ENCODE peak calls at places on chromosomes 6 and 20, in four cellular contexts. One of them, this sample, is unnamed. For H3K36me3, the result is how much of the 10 kb centered on the place peaks cover.

GRCh38 chr6:144879436-144879835 is 594.3 kb downstream of the UTRN start:
- DNase-seq in right atrium auricular region: no peak
- DNase-seq in astrocyte: no peak
- DNase-seq in PC-3: peak
- DNase-seq in this sample: no peak

GRCh38 chr20:8067082-8067481 is 47.5 kb upstream of the TMX4 start:
- DNase-seq in right atrium auricular region: no peak
- DNase-seq in astrocyte: no peak
- DNase-seq in PC-3: no peak
- DNase-seq in this sample: no peak

GRCh38 chr20:57596998-57597939 is 23.0 kb downstream of the ZBP1 start:
- DNase-seq in right atrium auricular region: no peak
- DNase-seq in astrocyte: no peak
- DNase-seq in PC-3: peak
- DNase-seq in this sample: peak

GRCh38 chr20:46159101-46159897 is 41.2 kb downstream of the CD40 start:
- DNase-seq in right atrium auricular region: no peak
- DNase-seq in astrocyte: no peak
- DNase-seq in PC-3: no peak
- DNase-seq in this sample: no peak

GRCh38 chr6:132218063-132218696 is 183.1 kb downstream of the MOXD1 start:
- DNase-seq in right atrium auricular region: no peak
- DNase-seq in astrocyte: no peak
- DNase-seq in PC-3: peak
- DNase-seq in this sample: no peak

GRCh38 chr20:42063176-42063575 is 445.0 kb upstream of the CHD6 start:
- DNase-seq in right atrium auricular region: no peak
- DNase-seq in astrocyte: no peak
- DNase-seq in PC-3: no peak
- DNase-seq in this sample: no peak

GRCh38 chr6:29602564-29603361 is 17.8 kb downstream of the OR2H2 start:
- DNase-seq in right atrium auricular region: no peak
- DNase-seq in astrocyte: peak
- DNase-seq in PC-3: peak
- DNase-seq in this sample: no peak

GRCh38 chr20:19769516-19769915 is 11.5 kb downstream of the RIN2 start:
- DNase-seq in right atrium auricular region: no peak
- DNase-seq in astrocyte: no peak
- DNase-seq in PC-3: no peak
- DNase-seq in this sample: no peak

GRCh38 chr6:32973144-32973854 is 4.9 kb downstream of the BRD2 start:
- DNase-seq in right atrium auricular region: no peak
- DNase-seq in astrocyte: no peak
- DNase-seq in PC-3: peak
- DNase-seq in this sample: peak

GRCh38 chr6:47004458-47004857 is 37.7 kb downstream of the ADGRF1 start:
- DNase-seq in right atrium auricular region: no peak
- DNase-seq in astrocyte: peak
- DNase-seq in PC-3: no peak
- DNase-seq in this sample: no peak

GRCh38 chr6:165833355-165833754 is 170.3 kb upstream of the PDE10A start:
- DNase-seq in right atrium auricular region: no peak
- DNase-seq in astrocyte: no peak
- DNase-seq in PC-3: no peak
- DNase-seq in this sample: no peak

GRCh38 chr6:148491638-148492210 is 149.1 kb downstream of the SASH1 start:
- DNase-seq in right atrium auricular region: no peak
- DNase-seq in astrocyte: peak
- DNase-seq in PC-3: no peak
- DNase-seq in this sample: no peak

GRCh38 chr6:125586605-125587004 is 162.8 kb upstream of the HEY2 start:
- DNase-seq in right atrium auricular region: no peak
- DNase-seq in astrocyte: no peak
- DNase-seq in PC-3: no peak
- DNase-seq in this sample: no peak

GRCh38 chr20:19301843-19302242 is 89.4 kb downstream of the SLC24A3 start:
- DNase-seq in right atrium auricular region: no peak
- DNase-seq in astrocyte: no peak
- DNase-seq in PC-3: no peak
- DNase-seq in this sample: no peak

GRCh38 chr20:4661191-4661590 is 60.5 kb upstream of the PRND start:
- DNase-seq in right atrium auricular region: no peak
- DNase-seq in astrocyte: no peak
- DNase-seq in PC-3: no peak
- DNase-seq in this sample: no peak

GRCh38 chr6:42010185-42010872 is 40.0 kb upstream of the TAF8 start:
- DNase-seq in right atrium auricular region: no peak
- DNase-seq in astrocyte: no peak
- DNase-seq in PC-3: no peak
- DNase-seq in this sample: no peak

GRCh38 chr20:35145141-35145564 is 2.0 kb downstream of the EDEM2 start:
- DNase-seq in right atrium auricular region: no peak
- DNase-seq in astrocyte: peak
- DNase-seq in PC-3: peak
- DNase-seq in this sample: no peak

GRCh38 chr6:156336096-156336495 is 441.1 kb upstream of the ARID1B start:
- DNase-seq in right atrium auricular region: no peak
- DNase-seq in astrocyte: no peak
- DNase-seq in PC-3: peak
- DNase-seq in this sample: no peak

GRCh38 chr6:38755874-38756273 is 40.8 kb downstream of the DNAH8 start:
- DNase-seq in right atrium auricular region: no peak
- DNase-seq in astrocyte: no peak
- DNase-seq in PC-3: peak
- DNase-seq in this sample: no peak

GRCh38 chr6:43921548-43922422 is 151.8 kb downstream of the VEGFA start:
- DNase-seq in right atrium auricular region: no peak
- DNase-seq in astrocyte: no peak
- DNase-seq in PC-3: no peak
- DNase-seq in this sample: no peak

GRCh38 chr20:23445596-23446217 is 6.2 kb downstream of the CSTL1 start:
- DNase-seq in right atrium auricular region: no peak
- DNase-seq in astrocyte: peak
- DNase-seq in PC-3: peak
- DNase-seq in this sample: no peak

GRCh38 chr20:32440758-32441078 is 82.6 kb downstream of the ASXL1 start:
- DNase-seq in right atrium auricular region: no peak
- DNase-seq in astrocyte: no peak
- DNase-seq in PC-3: no peak
- DNase-seq in this sample: no peak

GRCh38 chr20:32438331-32438858 is 80.3 kb downstream of the ASXL1 start:
- DNase-seq in right atrium auricular region: peak
- DNase-seq in astrocyte: no peak
- DNase-seq in PC-3: no peak
- DNase-seq in this sample: no peak

GRCh38 chr20:32441638-32442037 is 83.5 kb downstream of the ASXL1 start:
- DNase-seq in right atrium auricular region: no peak
- DNase-seq in astrocyte: no peak
- DNase-seq in PC-3: no peak
- DNase-seq in this sample: no peak

GRCh38 chr20:32439132-32439829 is 81.2 kb downstream of the ASXL1 start:
- DNase-seq in right atrium auricular region: peak
- DNase-seq in astrocyte: peak
- DNase-seq in PC-3: no peak
- DNase-seq in this sample: peak

DNA sequence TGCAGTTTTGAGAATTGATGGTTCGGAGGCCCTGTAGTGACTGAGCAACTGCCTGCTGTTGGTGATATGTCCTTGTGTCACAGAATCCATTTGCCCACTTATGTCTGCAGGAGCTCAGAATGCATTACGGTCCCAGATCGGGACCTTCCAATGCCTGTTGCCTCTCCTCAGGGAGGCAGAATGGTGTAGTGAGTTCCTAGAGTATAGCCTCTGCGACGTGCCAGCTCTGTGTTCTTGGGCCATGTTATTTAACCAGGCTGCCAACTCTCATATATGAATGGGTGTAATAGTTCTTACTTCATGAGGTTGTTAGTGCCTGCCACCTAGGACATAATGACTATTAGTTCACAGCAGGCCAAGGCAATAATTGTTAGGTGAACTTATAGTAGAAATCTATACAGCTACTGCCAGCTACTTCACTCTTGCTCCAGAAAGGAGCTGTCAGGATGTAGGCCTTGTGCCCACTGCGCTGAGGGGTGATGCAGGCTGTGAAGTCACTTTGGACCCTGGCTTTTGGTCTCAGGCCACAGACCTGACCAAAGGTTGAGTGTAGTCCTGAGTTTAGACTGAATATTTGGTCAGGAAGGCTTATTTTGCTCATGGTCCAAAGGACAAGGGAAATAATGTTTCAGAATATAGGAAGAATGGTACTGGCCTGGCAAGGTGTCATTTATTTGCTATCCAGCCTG is 82.1 kb downstream of the ASXL1 start:
- DNase-seq in right atrium auricular region: peak
- DNase-seq in astrocyte: no peak
- DNase-seq in PC-3: no peak
- DNase-seq in this sample: no peak
- H3K36me3 ChIP-seq in right atrium auricular region: half or more
- H3K36me3 ChIP-seq in astrocyte: under half
- H3K36me3 ChIP-seq in PC-3: under half
- H3K36me3 ChIP-seq in this sample: half or more

GRCh38 chr6:7410801-7411200 is 21.2 kb downstream of the RIOK1 start:
- DNase-seq in right atrium auricular region: no peak
- DNase-seq in astrocyte: no peak
- DNase-seq in PC-3: no peak
- DNase-seq in this sample: no peak

GRCh38 chr6:7409740-7410139 is 20.1 kb downstream of the RIOK1 start:
- DNase-seq in right atrium auricular region: no peak
- DNase-seq in astrocyte: no peak
- DNase-seq in PC-3: no peak
- DNase-seq in this sample: no peak

GRCh38 chr6:7414811-7415210 is 25.2 kb downstream of the RIOK1 start:
- DNase-seq in right atrium auricular region: no peak
- DNase-seq in astrocyte: peak
- DNase-seq in PC-3: peak
- DNase-seq in this sample: no peak

GRCh38 chr6:7413151-7413823 is 23.7 kb downstream of the RIOK1 start:
- DNase-seq in right atrium auricular region: no peak
- DNase-seq in astrocyte: no peak
- DNase-seq in PC-3: no peak
- DNase-seq in this sample: no peak

GRCh38 chr6:7411328-7411727 is 21.7 kb downstream of the RIOK1 start:
- DNase-seq in right atrium auricular region: no peak
- DNase-seq in astrocyte: no peak
- DNase-seq in PC-3: no peak
- DNase-seq in this sample: no peak
- H3K36me3 ChIP-seq in right atrium auricular region: half or more
- H3K36me3 ChIP-seq in astrocyte: under half
- H3K36me3 ChIP-seq in PC-3: half or more
- H3K36me3 ChIP-seq in this sample: half or more

GRCh38 chr20:32201296-32201976 is 6.1 kb downstream of the PLAGL2 start:
- DNase-seq in right atrium auricular region: no peak
- DNase-seq in astrocyte: peak
- DNase-seq in PC-3: no peak
- DNase-seq in this sample: no peak
- H3K36me3 ChIP-seq in right atrium auricular region: half or more
- H3K36me3 ChIP-seq in astrocyte: under half
- H3K36me3 ChIP-seq in PC-3: under half
- H3K36me3 ChIP-seq in this sample: under half

DNA sequence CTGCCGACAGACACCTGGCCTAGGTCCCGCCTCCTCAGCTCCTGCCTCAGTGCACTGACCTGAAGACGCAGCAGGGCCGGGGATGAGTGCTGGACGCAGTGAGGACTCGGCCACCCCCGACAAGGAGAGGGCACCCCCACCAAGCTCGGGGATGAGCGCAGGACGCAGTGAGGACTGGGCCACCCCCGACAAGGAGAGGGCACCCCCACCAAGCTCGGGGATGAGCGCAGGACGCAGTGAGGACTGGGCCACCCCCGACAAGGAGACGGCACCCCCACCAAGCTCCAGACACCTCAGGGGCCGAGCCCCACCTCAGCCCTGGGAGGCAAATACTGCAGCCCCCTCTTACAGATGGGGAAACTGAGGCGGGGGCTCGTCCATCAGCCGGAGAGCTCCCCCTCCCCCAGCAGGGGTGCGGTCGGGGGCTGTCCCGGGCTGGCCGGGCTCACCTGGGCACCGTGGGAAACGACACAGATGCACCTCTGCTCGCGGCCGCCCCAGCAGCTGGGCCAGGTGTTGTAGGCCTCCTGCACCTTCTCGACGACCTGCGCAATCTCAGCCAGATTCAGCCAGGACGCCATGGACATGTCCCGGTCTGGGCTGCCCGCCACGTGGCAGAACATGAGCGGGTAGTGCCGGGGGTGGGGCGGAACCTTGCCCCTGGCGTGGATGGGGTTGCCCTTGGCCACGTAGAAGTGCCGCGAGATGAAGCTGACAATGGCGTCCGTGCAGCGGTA is 7.5 kb downstream of the HELZ2 start:
- DNase-seq in right atrium auricular region: no peak
- DNase-seq in astrocyte: no peak
- DNase-seq in PC-3: no peak
- DNase-seq in this sample: no peak
- H3K36me3 ChIP-seq in right atrium auricular region: under half
- H3K36me3 ChIP-seq in astrocyte: under half
- H3K36me3 ChIP-seq in PC-3: under half
- H3K36me3 ChIP-seq in this sample: half or more

GRCh38 chr6:136582702-136583471 is 32.7 kb upstream of the MAP7 start:
- DNase-seq in right atrium auricular region: no peak
- DNase-seq in astrocyte: peak
- DNase-seq in PC-3: peak
- DNase-seq in this sample: no peak
- H3K36me3 ChIP-seq in right atrium auricular region: under half
- H3K36me3 ChIP-seq in astrocyte: under half
- H3K36me3 ChIP-seq in PC-3: under half
- H3K36me3 ChIP-seq in this sample: under half

GRCh38 chr6:20921533-20921932 is 387.3 kb downstream of the CDKAL1 start:
- DNase-seq in right atrium auricular region: no peak
- DNase-seq in astrocyte: peak
- DNase-seq in PC-3: no peak
- DNase-seq in this sample: peak
- H3K36me3 ChIP-seq in right atrium auricular region: under half
- H3K36me3 ChIP-seq in astrocyte: under half
- H3K36me3 ChIP-seq in PC-3: under half
- H3K36me3 ChIP-seq in this sample: under half

GRCh38 chr6:105764318-105764717 is 321.8 kb upstream of the PRDM1 start:
- DNase-seq in right atrium auricular region: no peak
- DNase-seq in astrocyte: no peak
- DNase-seq in PC-3: no peak
- DNase-seq in this sample: no peak
- H3K36me3 ChIP-seq in right atrium auricular region: under half
- H3K36me3 ChIP-seq in astrocyte: under half
- H3K36me3 ChIP-seq in PC-3: under half
- H3K36me3 ChIP-seq in this sample: under half

GRCh38 chr6:169847141-169847674 is 95.8 kb downstream of the ERMARD start:
- DNase-seq in right atrium auricular region: no peak
- DNase-seq in astrocyte: no peak
- DNase-seq in PC-3: no peak
- DNase-seq in this sample: no peak
- H3K36me3 ChIP-seq in right atrium auricular region: under half
- H3K36me3 ChIP-seq in astrocyte: under half
- H3K36me3 ChIP-seq in PC-3: under half
- H3K36me3 ChIP-seq in this sample: under half